ENCODE peak calls at places on chromosomes 11 and 22, in ten cellular contexts. Y is left ventricle myocardium superior; F is psoas muscle; G is stimulated activated naive B cell treated with anti-CD40 and anti-IgM and Interleukin-4, amounts not matched to agents 10 μg/mL and 1 μg/mL and 100 μg/mL, for 72 hours; N is NCI-H2029 treated with DMSO at 0.1 percent for 48 hours; C is adrenal gland; K is GDM1; H is RCC 7860; O is COR-L47; Z is ELR. M is an unnamed sample.

GRCh38 chr11:125190549-125190948 is 26.0 kb downstream of the PKNOX2 start:
- DNase-seq in Y (no peak), F (no peak), G (no peak), N (no peak), C (no peak), K (no peak), H (no peak), O (no peak), Z (no peak), M (no peak)

GRCh38 chr22:46224771-46225290 is 25.3 kb downstream of the CDPF1 start:
- DNase-seq in Y (no peak), F (no peak), G (no peak), N (no peak), C (peak), K (no peak), H (no peak), O (no peak), Z (no peak), M (no peak)

GRCh38 chr11:116413861-116414260 is 358.9 kb downstream of the BUD13 start:
- DNase-seq in Y (no peak), F (no peak), G (no peak), N (peak), C (no peak), K (no peak), H (no peak), O (peak), Z (no peak), M (no peak)

GRCh38 chr22:41226728-41227655 is 13.7 kb downstream of the CHADL start:
- DNase-seq in Y (peak), F (peak), G (no peak), N (no peak), C (no peak), K (no peak), H (no peak), O (no peak), Z (no peak), M (no peak)

GRCh38 chr11:98967005-98967404 is 53.7 kb upstream of the CNTN5 start:
- DNase-seq in Y (no peak), F (no peak), G (no peak), N (no peak), C (no peak), K (no peak), H (no peak), O (no peak), Z (peak), M (no peak)

GRCh38 chr11:111444040-111444439 is 65.0 kb upstream of the POU2AF1 start:
- DNase-seq in Y (no peak), F (no peak), G (no peak), N (no peak), C (no peak), K (no peak), H (no peak), O (no peak), Z (no peak), M (no peak)

GRCh38 chr22:35959121-35959800 is 69.4 kb downstream of the RBFOX2 start:
- DNase-seq in Y (no peak), F (no peak), G (no peak), N (no peak), C (no peak), K (no peak), H (no peak), O (peak), Z (no peak), M (no peak)

GRCh38 chr22:38305481-38306448 is 11.5 kb downstream of the CSNK1E start:
- DNase-seq in Y (no peak), F (no peak), G (peak), N (peak), C (no peak), K (no peak), H (peak), O (peak), Z (peak), M (no peak)

GRCh38 chr11:69860796-69861445 is 41.7 kb upstream of the FGF3 start:
- DNase-seq in Y (no peak), F (no peak), G (no peak), N (no peak), C (no peak), K (no peak), H (no peak), O (no peak), Z (no peak), M (no peak)

GRCh38 chr11:81585534-81585933 is 1148.1 kb downstream of the FAM181B start:
- DNase-seq in Y (no peak), F (no peak), G (no peak), N (no peak), C (no peak), K (no peak), H (no peak), O (no peak), Z (no peak), M (no peak)

GRCh38 chr11:35619754-35620640 is 1.7 kb downstream of the FJX1 start:
- DNase-seq in Y (peak), F (peak), G (no peak), N (no peak), C (peak), K (no peak), H (peak), O (peak), Z (peak), M (no peak)

GRCh38 chr11:61718613-61719302 is 33.7 kb upstream of the MYRF start:
- DNase-seq in Y (peak), F (no peak), G (no peak), N (no peak), C (peak), K (no peak), H (no peak), O (no peak), Z (peak), M (no peak)

GRCh38 chr11:6623391-6624363 is 4.5 kb upstream of the TPP1 start:
- DNase-seq in Y (no peak), F (no peak), G (no peak), N (no peak), C (no peak), K (no peak), H (no peak), O (no peak), Z (no peak), M (no peak)

GRCh38 chr11:2839395-2839941 is 46.1 kb downstream of the CDKN1C start:
- DNase-seq in Y (no peak), F (no peak), G (no peak), N (no peak), C (no peak), K (no peak), H (no peak), O (no peak), Z (no peak), M (no peak)

GRCh38 chr11:70577948-70578347 is 179.6 kb downstream of the CTTN start:
- DNase-seq in Y (no peak), F (no peak), G (no peak), N (no peak), C (no peak), K (no peak), H (no peak), O (no peak), Z (no peak), M (no peak)

GRCh38 chr22:48665286-48666010 is 1162.2 kb downstream of the BRD1 start:
- DNase-seq in Y (peak), F (no peak), G (no peak), N (no peak), C (no peak), K (no peak), H (no peak), O (no peak), Z (no peak), M (no peak)

GRCh38 chr11:83827940-83828554 is 541.9 kb upstream of the CCDC90B start:
- DNase-seq in Y (no peak), F (no peak), G (no peak), N (peak), C (no peak), K (peak), H (no peak), O (peak), Z (peak), M (no peak)

GRCh38 chr11:43937434-43938411 is 4.7 kb upstream of the C11orf96 start:
- DNase-seq in Y (no peak), F (no peak), G (no peak), N (no peak), C (peak), K (no peak), H (peak), O (no peak), Z (peak), M (no peak)

GRCh38 chr22:44147821-44148574 is 32.7 kb upstream of the PARVG start:
- DNase-seq in Y (no peak), F (no peak), G (no peak), N (no peak), C (no peak), K (no peak), H (no peak), O (no peak), Z (no peak), M (no peak)

GRCh38 chr11:111936045-111936400 is 1.1 kb upstream of the DIXDC1 start:
- DNase-seq in Y (no peak), F (no peak), G (no peak), N (no peak), C (no peak), K (no peak), H (no peak), O (no peak), Z (no peak), M (no peak)

GRCh38 chr22:49437356-49437755 is 390.3 kb downstream of the BRD1 start:
- DNase-seq in Y (no peak), F (no peak), G (no peak), N (no peak), C (no peak), K (no peak), H (no peak), O (no peak), Z (no peak), M (no peak)

GRCh38 chr11:62860835-62861563 is 19.7 kb upstream of the SLC3A2 start:
- DNase-seq in Y (no peak), F (no peak), G (no peak), N (no peak), C (no peak), K (no peak), H (no peak), O (no peak), Z (no peak), M (no peak)

GRCh38 chr22:40703174-40703573 is 23.9 kb downstream of the MCHR1 start:
- DNase-seq in Y (no peak), F (no peak), G (no peak), N (no peak), C (no peak), K (no peak), H (no peak), O (no peak), Z (no peak), M (no peak)

GRCh38 chr11:65134240-65134951 is at the start of gene SYVN1:
- DNase-seq in Y (peak), F (peak), G (peak), N (peak), C (peak), K (peak), H (peak), O (peak), Z (peak), M (peak)

GRCh38 chr11:66335531-66336233 is 552 bp downstream of the RIN1 start:
- DNase-seq in Y (peak), F (peak), G (no peak), N (no peak), C (no peak), K (no peak), H (peak), O (no peak), Z (peak), M (peak)

GRCh38 chr22:30159561-30160353 is 79.5 kb downstream of the HORMAD2 start:
- DNase-seq in Y (no peak), F (peak), G (no peak), N (no peak), C (peak), K (no peak), H (peak), O (no peak), Z (peak), M (no peak)

GRCh38 chr11:285021-285893 is 3.7 kb upstream of the PGGHG start:
- DNase-seq in Y (no peak), F (no peak), G (no peak), N (no peak), C (peak), K (no peak), H (no peak), O (no peak), Z (no peak), M (no peak)

GRCh38 chr11:103091441-103091809 is 535 bp downstream of the DCUN1D5 start:
- DNase-seq in Y (peak), F (peak), G (peak), N (no peak), C (peak), K (no peak), H (peak), O (peak), Z (peak), M (peak)

GRCh38 chr11:128697645-128698174 is 3.8 kb downstream of the FLI1 start:
- DNase-seq in Y (no peak), F (no peak), G (no peak), N (no peak), C (no peak), K (no peak), H (no peak), O (no peak), Z (no peak), M (no peak)

GRCh38 chr11:110518809-110519514 is 89.2 kb downstream of the FDX1 start:
- DNase-seq in Y (no peak), F (no peak), G (no peak), N (no peak), C (no peak), K (no peak), H (no peak), O (no peak), Z (no peak), M (no peak)

GRCh38 chr22:49814164-49814686 is 13.4 kb downstream of the BRD1 start:
- DNase-seq in Y (no peak), F (no peak), G (no peak), N (no peak), C (no peak), K (no peak), H (no peak), O (no peak), Z (no peak), M (no peak)

GRCh38 chr11:94924074-94925031 is 49.0 kb downstream of the CWC15 start:
- DNase-seq in Y (no peak), F (no peak), G (no peak), N (no peak), C (no peak), K (no peak), H (no peak), O (no peak), Z (no peak), M (no peak)

GRCh38 chr22:22154068-22154467 is 90.5 kb upstream of the VPREB1 start:
- DNase-seq in Y (no peak), F (no peak), G (no peak), N (no peak), C (no peak), K (no peak), H (no peak), O (no peak), Z (no peak), M (no peak)